ENCODE peak calls at places on chromosomes 5 and 9, in seven cellular contexts. One of them, this sample, is unnamed.

GRCh38 chr5:94623877-94624276 is 5.4 kb downstream of the SLF1 start:
- DNase-seq in hypothalamus: no peak
- DNase-seq in H9: no peak
- DNase-seq in ACHN: no peak
- DNase-seq in nephron progenitor cell: no peak
- DNase-seq in HFF-Myc: no peak
- DNase-seq in activated CD4-positive, alpha-beta T cell treated with anti-CD3 and anti-CD28 coated beads, Interleukin-2, amount 50 U/mL, for 24 hours: no peak
- DNase-seq in this sample: no peak

GRCh38 chr9:124128568-124128967 is 117.0 kb downstream of the LHX2 start:
- DNase-seq in hypothalamus: no peak
- DNase-seq in H9: no peak
- DNase-seq in ACHN: no peak
- DNase-seq in nephron progenitor cell: no peak
- DNase-seq in HFF-Myc: no peak
- DNase-seq in activated CD4-positive, alpha-beta T cell treated with anti-CD3 and anti-CD28 coated beads, Interleukin-2, amount 50 U/mL, for 24 hours: no peak
- DNase-seq in this sample: no peak

GRCh38 chr5:137156175-137156574 is 343.0 kb downstream of the SPOCK1 start:
- DNase-seq in hypothalamus: no peak
- DNase-seq in H9: no peak
- DNase-seq in ACHN: no peak
- DNase-seq in nephron progenitor cell: no peak
- DNase-seq in HFF-Myc: no peak
- DNase-seq in activated CD4-positive, alpha-beta T cell treated with anti-CD3 and anti-CD28 coated beads, Interleukin-2, amount 50 U/mL, for 24 hours: no peak
- DNase-seq in this sample: no peak

GRCh38 chr5:150862070-150862469 is 15.7 kb downstream of the IRGM start:
- DNase-seq in hypothalamus: no peak
- DNase-seq in H9: no peak
- DNase-seq in ACHN: no peak
- DNase-seq in nephron progenitor cell: no peak
- DNase-seq in HFF-Myc: no peak
- DNase-seq in activated CD4-positive, alpha-beta T cell treated with anti-CD3 and anti-CD28 coated beads, Interleukin-2, amount 50 U/mL, for 24 hours: no peak
- DNase-seq in this sample: no peak

GRCh38 chr5:2387224-2388004 is 364.1 kb downstream of the IRX2 start:
- DNase-seq in hypothalamus: no peak
- DNase-seq in H9: no peak
- DNase-seq in ACHN: no peak
- DNase-seq in nephron progenitor cell: peak
- DNase-seq in HFF-Myc: no peak
- DNase-seq in activated CD4-positive, alpha-beta T cell treated with anti-CD3 and anti-CD28 coated beads, Interleukin-2, amount 50 U/mL, for 24 hours: no peak
- DNase-seq in this sample: no peak

GRCh38 chr5:113202904-113203716 is 226.5 kb downstream of the DCP2 start:
- DNase-seq in hypothalamus: no peak
- DNase-seq in H9: peak
- DNase-seq in ACHN: no peak
- DNase-seq in nephron progenitor cell: peak
- DNase-seq in HFF-Myc: no peak
- DNase-seq in activated CD4-positive, alpha-beta T cell treated with anti-CD3 and anti-CD28 coated beads, Interleukin-2, amount 50 U/mL, for 24 hours: no peak
- DNase-seq in this sample: peak

GRCh38 chr5:170963521-170963920 is 101.7 kb downstream of the RANBP17 start:
- DNase-seq in hypothalamus: no peak
- DNase-seq in H9: no peak
- DNase-seq in ACHN: no peak
- DNase-seq in nephron progenitor cell: no peak
- DNase-seq in HFF-Myc: no peak
- DNase-seq in activated CD4-positive, alpha-beta T cell treated with anti-CD3 and anti-CD28 coated beads, Interleukin-2, amount 50 U/mL, for 24 hours: no peak
- DNase-seq in this sample: no peak

GRCh38 chr9:89009049-89009840 is 18.0 kb downstream of the S1PR3 start:
- DNase-seq in hypothalamus: no peak
- DNase-seq in H9: no peak
- DNase-seq in ACHN: no peak
- DNase-seq in nephron progenitor cell: no peak
- DNase-seq in HFF-Myc: no peak
- DNase-seq in activated CD4-positive, alpha-beta T cell treated with anti-CD3 and anti-CD28 coated beads, Interleukin-2, amount 50 U/mL, for 24 hours: no peak
- DNase-seq in this sample: no peak

GRCh38 chr5:78300464-78301045 is 6.1 kb upstream of the AP3B1 start:
- DNase-seq in hypothalamus: no peak
- DNase-seq in H9: no peak
- DNase-seq in ACHN: no peak
- DNase-seq in nephron progenitor cell: no peak
- DNase-seq in HFF-Myc: no peak
- DNase-seq in activated CD4-positive, alpha-beta T cell treated with anti-CD3 and anti-CD28 coated beads, Interleukin-2, amount 50 U/mL, for 24 hours: no peak
- DNase-seq in this sample: no peak

GRCh38 chr5:122182491-122182921 is 53.2 kb downstream of the ZNF474 start:
- DNase-seq in hypothalamus: no peak
- DNase-seq in H9: peak
- DNase-seq in ACHN: peak
- DNase-seq in nephron progenitor cell: no peak
- DNase-seq in HFF-Myc: no peak
- DNase-seq in activated CD4-positive, alpha-beta T cell treated with anti-CD3 and anti-CD28 coated beads, Interleukin-2, amount 50 U/mL, for 24 hours: no peak
- DNase-seq in this sample: peak

GRCh38 chr9:137721899-137722298 is 103.1 kb downstream of the EHMT1 start:
- DNase-seq in hypothalamus: no peak
- DNase-seq in H9: no peak
- DNase-seq in ACHN: no peak
- DNase-seq in nephron progenitor cell: no peak
- DNase-seq in HFF-Myc: no peak
- DNase-seq in activated CD4-positive, alpha-beta T cell treated with anti-CD3 and anti-CD28 coated beads, Interleukin-2, amount 50 U/mL, for 24 hours: no peak
- DNase-seq in this sample: no peak

GRCh38 chr5:33631786-33632185 is 191.0 kb downstream of the TARS1 start:
- DNase-seq in hypothalamus: no peak
- DNase-seq in H9: no peak
- DNase-seq in ACHN: peak
- DNase-seq in nephron progenitor cell: no peak
- DNase-seq in HFF-Myc: no peak
- DNase-seq in activated CD4-positive, alpha-beta T cell treated with anti-CD3 and anti-CD28 coated beads, Interleukin-2, amount 50 U/mL, for 24 hours: no peak
- DNase-seq in this sample: no peak

GRCh38 chr9:79858509-79858908 is 286.7 kb downstream of the TLE4 start:
- DNase-seq in hypothalamus: no peak
- DNase-seq in H9: no peak
- DNase-seq in ACHN: peak
- DNase-seq in nephron progenitor cell: no peak
- DNase-seq in HFF-Myc: no peak
- DNase-seq in activated CD4-positive, alpha-beta T cell treated with anti-CD3 and anti-CD28 coated beads, Interleukin-2, amount 50 U/mL, for 24 hours: no peak
- DNase-seq in this sample: no peak

GRCh38 chr5:79687911-79688310 is 1.7 kb upstream of the CMYA5 start:
- DNase-seq in hypothalamus: no peak
- DNase-seq in H9: no peak
- DNase-seq in ACHN: no peak
- DNase-seq in nephron progenitor cell: no peak
- DNase-seq in HFF-Myc: no peak
- DNase-seq in activated CD4-positive, alpha-beta T cell treated with anti-CD3 and anti-CD28 coated beads, Interleukin-2, amount 50 U/mL, for 24 hours: no peak
- DNase-seq in this sample: no peak

GRCh38 chr9:112546149-112547012 is 59.8 kb downstream of the KIAA1958 start:
- DNase-seq in hypothalamus: no peak
- DNase-seq in H9: no peak
- DNase-seq in ACHN: peak
- DNase-seq in nephron progenitor cell: no peak
- DNase-seq in HFF-Myc: no peak
- DNase-seq in activated CD4-positive, alpha-beta T cell treated with anti-CD3 and anti-CD28 coated beads, Interleukin-2, amount 50 U/mL, for 24 hours: no peak
- DNase-seq in this sample: no peak

GRCh38 chr5:5141011-5141599 is 975 bp downstream of the ADAMTS16 start:
- DNase-seq in hypothalamus: no peak
- DNase-seq in H9: no peak
- DNase-seq in ACHN: no peak
- DNase-seq in nephron progenitor cell: no peak
- DNase-seq in HFF-Myc: no peak
- DNase-seq in activated CD4-positive, alpha-beta T cell treated with anti-CD3 and anti-CD28 coated beads, Interleukin-2, amount 50 U/mL, for 24 hours: no peak
- DNase-seq in this sample: no peak

GRCh38 chr9:14316574-14317304 is 2.8 kb upstream of the NFIB start:
- DNase-seq in hypothalamus: no peak
- DNase-seq in H9: no peak
- DNase-seq in ACHN: no peak
- DNase-seq in nephron progenitor cell: no peak
- DNase-seq in HFF-Myc: no peak
- DNase-seq in activated CD4-positive, alpha-beta T cell treated with anti-CD3 and anti-CD28 coated beads, Interleukin-2, amount 50 U/mL, for 24 hours: no peak
- DNase-seq in this sample: no peak

GRCh38 chr5:75366787-75367186 is 29.8 kb downstream of the HMGCR start:
- DNase-seq in hypothalamus: no peak
- DNase-seq in H9: no peak
- DNase-seq in ACHN: no peak
- DNase-seq in nephron progenitor cell: no peak
- DNase-seq in HFF-Myc: no peak
- DNase-seq in activated CD4-positive, alpha-beta T cell treated with anti-CD3 and anti-CD28 coated beads, Interleukin-2, amount 50 U/mL, for 24 hours: no peak
- DNase-seq in this sample: no peak

GRCh38 chr9:5626727-5627634 is 1.9 kb upstream of the RIC1 start:
- DNase-seq in hypothalamus: no peak
- DNase-seq in H9: no peak
- DNase-seq in ACHN: peak
- DNase-seq in nephron progenitor cell: no peak
- DNase-seq in HFF-Myc: no peak
- DNase-seq in activated CD4-positive, alpha-beta T cell treated with anti-CD3 and anti-CD28 coated beads, Interleukin-2, amount 50 U/mL, for 24 hours: peak
- DNase-seq in this sample: peak

GRCh38 chr5:139816566-139816965 is 21.0 kb downstream of the PSD2 start:
- DNase-seq in hypothalamus: no peak
- DNase-seq in H9: no peak
- DNase-seq in ACHN: no peak
- DNase-seq in nephron progenitor cell: no peak
- DNase-seq in HFF-Myc: no peak
- DNase-seq in activated CD4-positive, alpha-beta T cell treated with anti-CD3 and anti-CD28 coated beads, Interleukin-2, amount 50 U/mL, for 24 hours: no peak
- DNase-seq in this sample: no peak

GRCh38 chr5:30405821-30406220 is 787.7 kb upstream of the CDH6 start:
- DNase-seq in hypothalamus: no peak
- DNase-seq in H9: no peak
- DNase-seq in ACHN: no peak
- DNase-seq in nephron progenitor cell: no peak
- DNase-seq in HFF-Myc: no peak
- DNase-seq in activated CD4-positive, alpha-beta T cell treated with anti-CD3 and anti-CD28 coated beads, Interleukin-2, amount 50 U/mL, for 24 hours: no peak
- DNase-seq in this sample: no peak

GRCh38 chr5:10563132-10563939 is 534 bp upstream of the ANKRD33B start:
- DNase-seq in hypothalamus: no peak
- DNase-seq in H9: peak
- DNase-seq in ACHN: peak
- DNase-seq in nephron progenitor cell: no peak
- DNase-seq in HFF-Myc: no peak
- DNase-seq in activated CD4-positive, alpha-beta T cell treated with anti-CD3 and anti-CD28 coated beads, Interleukin-2, amount 50 U/mL, for 24 hours: peak
- DNase-seq in this sample: peak

GRCh38 chr5:124239572-124239971 is 506.9 kb downstream of the ZNF608 start:
- DNase-seq in hypothalamus: no peak
- DNase-seq in H9: no peak
- DNase-seq in ACHN: no peak
- DNase-seq in nephron progenitor cell: no peak
- DNase-seq in HFF-Myc: no peak
- DNase-seq in activated CD4-positive, alpha-beta T cell treated with anti-CD3 and anti-CD28 coated beads, Interleukin-2, amount 50 U/mL, for 24 hours: no peak
- DNase-seq in this sample: no peak

GRCh38 chr5:150651382-150651781 is 9.7 kb upstream of the MYOZ3 start:
- DNase-seq in hypothalamus: no peak
- DNase-seq in H9: no peak
- DNase-seq in ACHN: no peak
- DNase-seq in nephron progenitor cell: no peak
- DNase-seq in HFF-Myc: no peak
- DNase-seq in activated CD4-positive, alpha-beta T cell treated with anti-CD3 and anti-CD28 coated beads, Interleukin-2, amount 50 U/mL, for 24 hours: no peak
- DNase-seq in this sample: peak

GRCh38 chr5:74517700-74518099 is 122.8 kb downstream of the ENC1 start:
- DNase-seq in hypothalamus: no peak
- DNase-seq in H9: no peak
- DNase-seq in ACHN: no peak
- DNase-seq in nephron progenitor cell: no peak
- DNase-seq in HFF-Myc: no peak
- DNase-seq in activated CD4-positive, alpha-beta T cell treated with anti-CD3 and anti-CD28 coated beads, Interleukin-2, amount 50 U/mL, for 24 hours: no peak
- DNase-seq in this sample: no peak

GRCh38 chr5:84573017-84573712 is 188.5 kb upstream of the EDIL3 start:
- DNase-seq in hypothalamus: no peak
- DNase-seq in H9: no peak
- DNase-seq in ACHN: no peak
- DNase-seq in nephron progenitor cell: no peak
- DNase-seq in HFF-Myc: no peak
- DNase-seq in activated CD4-positive, alpha-beta T cell treated with anti-CD3 and anti-CD28 coated beads, Interleukin-2, amount 50 U/mL, for 24 hours: no peak
- DNase-seq in this sample: no peak

GRCh38 chr5:181189962-181190710 is 14.9 kb downstream of the TRIM7 start:
- DNase-seq in hypothalamus: no peak
- DNase-seq in H9: no peak
- DNase-seq in ACHN: no peak
- DNase-seq in nephron progenitor cell: peak
- DNase-seq in HFF-Myc: no peak
- DNase-seq in activated CD4-positive, alpha-beta T cell treated with anti-CD3 and anti-CD28 coated beads, Interleukin-2, amount 50 U/mL, for 24 hours: no peak
- DNase-seq in this sample: no peak

GRCh38 chr5:176560364-176560763 is 11.2 kb downstream of the CDHR2 start:
- DNase-seq in hypothalamus: no peak
- DNase-seq in H9: no peak
- DNase-seq in ACHN: no peak
- DNase-seq in nephron progenitor cell: no peak
- DNase-seq in HFF-Myc: no peak
- DNase-seq in activated CD4-positive, alpha-beta T cell treated with anti-CD3 and anti-CD28 coated beads, Interleukin-2, amount 50 U/mL, for 24 hours: no peak
- DNase-seq in this sample: no peak

GRCh38 chr5:146753618-146754123 is 124.9 kb downstream of the PPP2R2B start:
- DNase-seq in hypothalamus: no peak
- DNase-seq in H9: no peak
- DNase-seq in ACHN: no peak
- DNase-seq in nephron progenitor cell: no peak
- DNase-seq in HFF-Myc: no peak
- DNase-seq in activated CD4-positive, alpha-beta T cell treated with anti-CD3 and anti-CD28 coated beads, Interleukin-2, amount 50 U/mL, for 24 hours: no peak
- DNase-seq in this sample: no peak

GRCh38 chr9:26292943-26293342 is 599.7 kb downstream of the CAAP1 start:
- DNase-seq in hypothalamus: no peak
- DNase-seq in H9: no peak
- DNase-seq in ACHN: peak
- DNase-seq in nephron progenitor cell: no peak
- DNase-seq in HFF-Myc: no peak
- DNase-seq in activated CD4-positive, alpha-beta T cell treated with anti-CD3 and anti-CD28 coated beads, Interleukin-2, amount 50 U/mL, for 24 hours: no peak
- DNase-seq in this sample: no peak

GRCh38 chr5:177516601-177517568 is at the start of gene DDX41:
- DNase-seq in hypothalamus: peak
- DNase-seq in H9: peak
- DNase-seq in ACHN: peak
- DNase-seq in nephron progenitor cell: peak
- DNase-seq in HFF-Myc: peak
- DNase-seq in activated CD4-positive, alpha-beta T cell treated with anti-CD3 and anti-CD28 coated beads, Interleukin-2, amount 50 U/mL, for 24 hours: peak
- DNase-seq in this sample: peak

GRCh38 chr9:83012578-83013260 is 50.2 kb downstream of the RASEF start:
- DNase-seq in hypothalamus: no peak
- DNase-seq in H9: no peak
- DNase-seq in ACHN: no peak
- DNase-seq in nephron progenitor cell: no peak
- DNase-seq in HFF-Myc: no peak
- DNase-seq in activated CD4-positive, alpha-beta T cell treated with anti-CD3 and anti-CD28 coated beads, Interleukin-2, amount 50 U/mL, for 24 hours: no peak
- DNase-seq in this sample: no peak

GRCh38 chr9:69572611-69573010 is 99.6 kb downstream of the APBA1 start:
- DNase-seq in hypothalamus: no peak
- DNase-seq in H9: no peak
- DNase-seq in ACHN: no peak
- DNase-seq in nephron progenitor cell: no peak
- DNase-seq in HFF-Myc: no peak
- DNase-seq in activated CD4-positive, alpha-beta T cell treated with anti-CD3 and anti-CD28 coated beads, Interleukin-2, amount 50 U/mL, for 24 hours: no peak
- DNase-seq in this sample: no peak

GRCh38 chr9:129964901-129965734 is 77.9 kb downstream of the FNBP1 start:
- DNase-seq in hypothalamus: no peak
- DNase-seq in H9: no peak
- DNase-seq in ACHN: no peak
- DNase-seq in nephron progenitor cell: no peak
- DNase-seq in HFF-Myc: no peak
- DNase-seq in activated CD4-positive, alpha-beta T cell treated with anti-CD3 and anti-CD28 coated beads, Interleukin-2, amount 50 U/mL, for 24 hours: no peak
- DNase-seq in this sample: no peak

GRCh38 chr5:73902327-73903051 is 276.5 kb downstream of the ARHGEF28 start:
- DNase-seq in hypothalamus: no peak
- DNase-seq in H9: no peak
- DNase-seq in ACHN: peak
- DNase-seq in nephron progenitor cell: peak
- DNase-seq in HFF-Myc: no peak
- DNase-seq in activated CD4-positive, alpha-beta T cell treated with anti-CD3 and anti-CD28 coated beads, Interleukin-2, amount 50 U/mL, for 24 hours: peak
- DNase-seq in this sample: no peak

GRCh38 chr9:107933042-107933441 is 443.5 kb upstream of the KLF4 start:
- DNase-seq in hypothalamus: no peak
- DNase-seq in H9: no peak
- DNase-seq in ACHN: no peak
- DNase-seq in nephron progenitor cell: no peak
- DNase-seq in HFF-Myc: no peak
- DNase-seq in activated CD4-positive, alpha-beta T cell treated with anti-CD3 and anti-CD28 coated beads, Interleukin-2, amount 50 U/mL, for 24 hours: no peak
- DNase-seq in this sample: no peak

GRCh38 chr9:133874061-133874638 is 118.0 kb downstream of the VAV2 start:
- DNase-seq in hypothalamus: no peak
- DNase-seq in H9: no peak
- DNase-seq in ACHN: peak
- DNase-seq in nephron progenitor cell: no peak
- DNase-seq in HFF-Myc: peak
- DNase-seq in activated CD4-positive, alpha-beta T cell treated with anti-CD3 and anti-CD28 coated beads, Interleukin-2, amount 50 U/mL, for 24 hours: no peak
- DNase-seq in this sample: no peak

GRCh38 chr5:146337264-146337904 is 1.3 kb upstream of the POU4F3 start:
- DNase-seq in hypothalamus: no peak
- DNase-seq in H9: peak
- DNase-seq in ACHN: no peak
- DNase-seq in nephron progenitor cell: no peak
- DNase-seq in HFF-Myc: no peak
- DNase-seq in activated CD4-positive, alpha-beta T cell treated with anti-CD3 and anti-CD28 coated beads, Interleukin-2, amount 50 U/mL, for 24 hours: no peak
- DNase-seq in this sample: no peak

This sample was measured in gastrocnemius medialis.